ENCODE peak calls at places on chromosomes 12 and 14, in six cellular contexts. K, V, L, E, D and T are unnamed samples. For H3K4me1, the result is how much of the 10 kb centered on the place peaks cover.

GRCh38 chr12:70876952-70877351 is 43.6 kb downstream of the PTPRR start:
- DNase-seq in V (peak), K (no peak), D (no peak), L (peak), E (no peak), T (no peak)

GRCh38 chr12:120610560-120610959 is 29.4 kb upstream of the POP5 start:
- DNase-seq in E (no peak), L (no peak), V (no peak), D (no peak), K (no peak), T (no peak)

GRCh38 chr12:126966498-126966897 is 1300.5 kb upstream of the TMEM132C start:
- DNase-seq in V (no peak), K (no peak), L (no peak), E (no peak), D (no peak), T (no peak)

GRCh38 chr14:97077253-97077653 is 280.1 kb downstream of the VRK1 start:
- DNase-seq in L (peak), D (peak), E (peak), K (peak), V (no peak), T (no peak)

GRCh38 chr12:114885501-114885900 is 201.5 kb upstream of the TBX3 start:
- DNase-seq in V (no peak), E (no peak), L (no peak), D (no peak), K (no peak), T (no peak)

GRCh38 chr12:76890407-76891143 is 11.8 kb upstream of the CSRP2 start:
- DNase-seq in V (no peak), L (peak), E (no peak), K (no peak), D (peak), T (no peak)

GRCh38 chr14:54772451-54772881 is 130.2 kb downstream of the GCH1 start:
- DNase-seq in V (peak), D (no peak), E (no peak), L (peak), K (no peak), T (no peak)

GRCh38 chr14:39876935-39877334 is 444.7 kb upstream of the FBXO33 start:
- DNase-seq in E (no peak), V (no peak), L (no peak), D (no peak), K (no peak), T (no peak)

GRCh38 chr12:132619301-132620112 is 931 bp downstream of the P2RX2 start:
- DNase-seq in L (no peak), E (no peak), K (no peak), D (no peak), V (no peak), T (peak)

GRCh38 chr12:17062296-17063061 is 456.5 kb upstream of the LMO3 start:
- DNase-seq in D (no peak), L (peak), E (no peak), V (no peak), K (no peak), T (no peak)

GRCh38 chr14:94019329-94019728 is 6.8 kb upstream of the OTUB2 start:
- DNase-seq in K (no peak), D (no peak), V (no peak), L (peak), E (no peak), T (no peak)

GRCh38 chr12:50751921-50752721 is 11.8 kb upstream of the ATF1 start:
- DNase-seq in V (no peak), D (no peak), K (no peak), E (no peak), L (no peak), T (no peak)

GRCh38 chr12:79988368-79988767 is 53.5 kb upstream of the PPP1R12A start:
- DNase-seq in L (peak), E (no peak), D (no peak), K (no peak), V (peak), T (no peak)

GRCh38 chr14:35347323-35348043 is 55.3 kb downstream of the PSMA6 start:
- DNase-seq in L (no peak), V (no peak), E (no peak), D (no peak), K (peak), T (no peak)

GRCh38 chr14:62117718-62118164 is 355.5 kb downstream of the SNAPC1 start:
- DNase-seq in K (no peak), V (peak), L (no peak), D (no peak), E (no peak), T (no peak)

GRCh38 chr12:93230311-93230689 is 147.4 kb upstream of the NUDT4 start:
- DNase-seq in L (no peak), D (no peak), V (peak), K (no peak), E (no peak), T (no peak)

GRCh38 chr14:22226381-22226780 is 362.6 kb downstream of the DAD1 start:
- DNase-seq in K (peak), E (no peak), D (no peak), V (no peak), L (peak), T (no peak)

GRCh38 chr12:107512391-107512790 is 173.2 kb upstream of the PWP1 start:
- DNase-seq in E (no peak), L (no peak), D (no peak), K (no peak), V (peak), T (no peak)

GRCh38 chr14:54709867-54710266 is 142.9 kb downstream of the SAMD4A start:
- DNase-seq in K (no peak), D (no peak), L (no peak), E (no peak), V (no peak), T (no peak)

GRCh38 chr14:105375635-105376057 is 22.7 kb upstream of the TEX22 start:
- DNase-seq in V (no peak), L (no peak), K (no peak), E (no peak), D (no peak), T (no peak)

GRCh38 chr12:8629486-8630033 is 16.9 kb upstream of the AICDA start:
- DNase-seq in V (no peak), K (no peak), D (no peak), E (peak), L (no peak), T (no peak)

GRCh38 chr12:49867580-49868341 is 24.9 kb upstream of the BCDIN3D start:
- DNase-seq in K (no peak), V (no peak), L (peak), E (no peak), D (no peak), T (peak)

GRCh38 chr14:71698698-71699097 is 233.5 kb upstream of the RGS6 start:
- DNase-seq in D (no peak), L (no peak), K (no peak), V (no peak), E (no peak), T (no peak)

GRCh38 chr14:28742171-28742846 is 24.3 kb upstream of the FOXG1 start:
- DNase-seq in L (peak), K (no peak), V (no peak), E (no peak), D (no peak), T (no peak)

GRCh38 chr14:74083161-74083560 is 1.1 kb downstream of the ALDH6A1 start:
- DNase-seq in E (no peak), D (no peak), K (peak), V (no peak), L (no peak), T (no peak)

GRCh38 chr14:58805605-58806358 is 168.0 kb downstream of the DACT1 start:
- DNase-seq in V (peak), E (no peak), K (no peak), L (peak), D (no peak), T (no peak)

GRCh38 chr12:126144603-126145002 is 1079.4 kb downstream of the AACS start:
- DNase-seq in D (no peak), L (no peak), K (no peak), E (no peak), V (no peak), T (no peak)

GRCh38 chr12:96141216-96141944 is 52.8 kb upstream of the ELK3 start:
- DNase-seq in L (no peak), D (no peak), E (no peak), K (no peak), V (peak), T (no peak)

GRCh38 chr12:94100254-94100653 is 48.1 kb upstream of the PLXNC1 start:
- DNase-seq in E (no peak), K (no peak), L (peak), D (no peak), V (peak), T (no peak)

GRCh38 chr14:68232643-68233055 is 413.1 kb downstream of the RAD51B start:
- DNase-seq in L (peak), V (peak), K (no peak), D (peak), E (peak), T (no peak)

GRCh38 chr14:64620910-64621309 is 71.1 kb downstream of the PPP1R36 start:
- DNase-seq in E (no peak), L (peak), K (no peak), D (no peak), V (no peak), T (no peak)

GRCh38 chr14:64628940-64629403 is 75.3 kb upstream of the PLEKHG3 start:
- DNase-seq in K (no peak), L (peak), D (no peak), E (no peak), V (peak), T (no peak)

GRCh38 chr14:64623576-64624165 is 73.9 kb downstream of the PPP1R36 start:
- DNase-seq in D (no peak), E (no peak), V (no peak), L (no peak), K (peak), T (no peak)

GRCh38 chr14:64630778-64631177 is 73.4 kb upstream of the PLEKHG3 start:
- DNase-seq in L (no peak), D (no peak), K (no peak), E (no peak), V (no peak), T (no peak)

DNA sequence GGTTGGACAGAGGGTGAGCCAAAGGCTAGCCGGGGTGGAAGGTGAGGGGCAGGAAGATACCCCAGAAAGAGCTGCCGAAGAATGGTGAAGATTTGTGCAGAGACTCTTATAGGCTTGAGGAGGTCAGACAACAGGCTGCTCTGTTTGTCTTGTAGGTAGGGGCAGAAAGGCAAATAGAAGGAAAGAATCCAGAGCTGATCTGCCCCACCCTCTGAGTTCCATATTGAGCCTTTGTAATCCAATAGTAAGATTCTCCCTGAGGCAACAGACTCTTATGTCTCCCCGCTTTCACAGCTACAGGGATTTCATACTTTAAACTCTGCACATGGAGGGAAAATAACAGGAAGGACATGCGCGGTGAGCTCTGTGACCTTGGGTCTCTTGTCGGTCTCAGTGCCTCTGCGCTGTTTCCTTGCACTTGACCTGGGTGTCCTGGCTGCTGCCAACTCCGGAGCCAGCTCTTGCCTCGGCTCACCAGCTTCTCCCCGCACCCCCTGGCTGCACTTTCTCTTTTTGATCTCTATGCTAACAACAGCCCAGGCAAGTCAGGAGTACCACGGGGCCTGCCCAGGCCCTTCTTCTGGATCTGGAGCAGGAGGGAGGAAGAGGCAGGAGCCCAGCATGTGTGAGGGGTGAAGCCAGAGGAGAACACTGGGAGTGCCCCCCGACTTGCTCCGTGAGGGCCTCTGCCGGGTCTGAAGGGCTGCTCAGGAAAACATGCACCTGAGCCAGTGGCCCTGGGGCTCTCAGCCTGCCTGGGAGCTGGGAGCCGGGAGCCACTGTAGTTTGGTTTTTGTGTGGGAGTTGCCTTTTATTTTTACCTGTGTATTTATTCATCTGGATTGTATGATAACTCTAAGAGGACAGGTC is 75.8 kb downstream of the PPP1R36 start:
- DNase-seq in E (no peak), K (no peak), V (no peak), D (no peak), L (no peak), T (no peak)
- H3K4me1 ChIP-seq in E (under half), K (under half), V (under half), D (under half), L (under half), T (under half)

GRCh38 chr14:103688441-103688840 is 26.8 kb downstream of the XRCC3 start:
- DNase-seq in K (no peak), D (no peak), L (no peak), E (no peak), V (no peak), T (no peak)
- H3K27ac ChIP-seq in K (no peak), D (no peak), L (no peak), E (peak), V (peak), T (no peak)

GRCh38 chr12:11651785-11652184 is 2.3 kb downstream of the ETV6 start:
- DNase-seq in L (peak), D (no peak), K (no peak), E (no peak), V (peak), T (no peak)

GRCh38 chr12:11650279-11650696 is 814 bp downstream of the ETV6 start:
- DNase-seq in K (peak), D (no peak), L (no peak), E (no peak), V (no peak), T (no peak)

GRCh38 chr12:11649413-11650278 is at the start of gene ETV6:
- DNase-seq in V (peak), L (peak), K (peak), E (peak), D (peak), T (peak)

GRCh38 chr12:11651377-11651776 is 1.9 kb downstream of the ETV6 start:
- DNase-seq in K (no peak), V (peak), L (no peak), E (no peak), D (no peak), T (no peak)

GRCh38 chr12:11650697-11651281 is 1.3 kb downstream of the ETV6 start:
- DNase-seq in E (peak), D (no peak), L (peak), V (peak), K (peak), T (no peak)
- H3K9ac ChIP-seq in E (peak), D (peak), L (peak), V (peak), K (no peak), T (peak)

DNA sequence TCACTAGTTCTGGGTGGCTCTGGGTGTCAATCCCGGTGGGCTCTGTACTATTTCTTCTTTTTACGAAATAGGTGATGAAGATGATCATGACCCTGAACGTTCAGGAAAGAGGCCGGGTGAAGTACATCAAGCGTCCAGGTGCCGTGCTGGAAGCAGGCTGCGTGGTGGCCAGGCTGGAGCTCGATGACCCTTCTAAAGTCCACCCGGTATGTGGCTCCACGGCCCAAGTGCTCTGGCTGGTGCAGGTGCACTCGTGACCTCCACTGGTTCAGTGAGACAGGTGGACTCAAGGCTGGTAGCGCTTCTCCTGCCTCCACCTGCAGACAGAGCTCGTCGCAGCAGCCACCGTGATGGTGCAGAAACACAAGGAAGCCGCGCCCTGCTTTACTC is 85.1 kb downstream of the ACACB start:
- DNase-seq in E (no peak), D (no peak), L (no peak), V (no peak), K (no peak), T (no peak)
- H3K4me1 ChIP-seq in E (under half), D (under half), L (under half), V (under half), K (under half), T (under half)